ENCODE peak calls at places on chromosomes 3 and 15, in ten cellular contexts. One of them, this sample, is unnamed.

GRCh38 chr3:139117883-139118760 is 73.4 kb upstream of the PRR23C start:
- DNase-seq in AG10803: no peak
- DNase-seq in cortex of kidney: no peak
- DNase-seq in stimulated activated CD4-positive, alpha-beta T cell treated with anti-CD3 and anti-CD28 coated beads, Interleukin-12 subunit alpha, Interleukin-12 subunit beta, amount 100 ng/mL, for 48 hours: no peak
- DNase-seq in NCI-H1417: no peak
- DNase-seq in activated gamma-delta T cell treated with Interleukin-2 at 50 U/mL for 16 hours: no peak
- DNase-seq in cardiac fibroblast: no peak
- DNase-seq in GM12865: no peak
- DNase-seq in smooth muscle cell of the brain vasculature: no peak
- DNase-seq in Daoy: no peak
- DNase-seq in this sample: no peak

GRCh38 chr15:67472957-67473356 is 48.0 kb upstream of the C15orf61 start:
- DNase-seq in stimulated activated CD4-positive, alpha-beta T cell treated with anti-CD3 and anti-CD28 coated beads, Interleukin-12 subunit alpha, Interleukin-12 subunit beta, amount 100 ng/mL, for 48 hours: no peak
- DNase-seq in GM12865: no peak
- DNase-seq in cortex of kidney: no peak
- DNase-seq in smooth muscle cell of the brain vasculature: no peak
- DNase-seq in AG10803: peak; percentile 49
- DNase-seq in Daoy: no peak
- DNase-seq in cardiac fibroblast: no peak
- DNase-seq in NCI-H1417: no peak
- DNase-seq in activated gamma-delta T cell treated with Interleukin-2 at 50 U/mL for 16 hours: no peak
- DNase-seq in this sample: no peak

GRCh38 chr3:138172625-138173024 is 2.1 kb downstream of the DBR1 start:
- DNase-seq in GM12865: no peak
- DNase-seq in cortex of kidney: no peak
- DNase-seq in AG10803: no peak
- DNase-seq in cardiac fibroblast: no peak
- DNase-seq in stimulated activated CD4-positive, alpha-beta T cell treated with anti-CD3 and anti-CD28 coated beads, Interleukin-12 subunit alpha, Interleukin-12 subunit beta, amount 100 ng/mL, for 48 hours: no peak
- DNase-seq in NCI-H1417: no peak
- DNase-seq in smooth muscle cell of the brain vasculature: no peak
- DNase-seq in Daoy: no peak
- DNase-seq in activated gamma-delta T cell treated with Interleukin-2 at 50 U/mL for 16 hours: no peak
- DNase-seq in this sample: no peak

GRCh38 chr3:126970921-126971320 is 12.0 kb upstream of the PLXNA1 start:
- DNase-seq in Daoy: no peak
- DNase-seq in activated gamma-delta T cell treated with Interleukin-2 at 50 U/mL for 16 hours: no peak
- DNase-seq in smooth muscle cell of the brain vasculature: no peak
- DNase-seq in GM12865: no peak
- DNase-seq in NCI-H1417: no peak
- DNase-seq in AG10803: no peak
- DNase-seq in stimulated activated CD4-positive, alpha-beta T cell treated with anti-CD3 and anti-CD28 coated beads, Interleukin-12 subunit alpha, Interleukin-12 subunit beta, amount 100 ng/mL, for 48 hours: no peak
- DNase-seq in cortex of kidney: no peak
- DNase-seq in cardiac fibroblast: no peak
- DNase-seq in this sample: no peak

GRCh38 chr3:189909573-189909972 is 211.1 kb downstream of the P3H2 start:
- DNase-seq in cortex of kidney: no peak
- DNase-seq in smooth muscle cell of the brain vasculature: no peak
- DNase-seq in NCI-H1417: no peak
- DNase-seq in stimulated activated CD4-positive, alpha-beta T cell treated with anti-CD3 and anti-CD28 coated beads, Interleukin-12 subunit alpha, Interleukin-12 subunit beta, amount 100 ng/mL, for 48 hours: no peak
- DNase-seq in Daoy: no peak
- DNase-seq in cardiac fibroblast: no peak
- DNase-seq in GM12865: no peak
- DNase-seq in AG10803: no peak
- DNase-seq in activated gamma-delta T cell treated with Interleukin-2 at 50 U/mL for 16 hours: no peak
- DNase-seq in this sample: no peak

GRCh38 chr15:74763416-74763815 is 14.8 kb downstream of the CYP1A2 start:
- DNase-seq in cortex of kidney: no peak
- DNase-seq in NCI-H1417: peak; percentile 71
- DNase-seq in activated gamma-delta T cell treated with Interleukin-2 at 50 U/mL for 16 hours: no peak
- DNase-seq in cardiac fibroblast: no peak
- DNase-seq in GM12865: no peak
- DNase-seq in stimulated activated CD4-positive, alpha-beta T cell treated with anti-CD3 and anti-CD28 coated beads, Interleukin-12 subunit alpha, Interleukin-12 subunit beta, amount 100 ng/mL, for 48 hours: no peak
- DNase-seq in smooth muscle cell of the brain vasculature: no peak
- DNase-seq in Daoy: no peak
- DNase-seq in AG10803: no peak
- DNase-seq in this sample: no peak

GRCh38 chr3:9553949-9554513 is 409 bp upstream of the LHFPL4 start:
- DNase-seq in NCI-H1417: no peak
- DNase-seq in cortex of kidney: no peak
- DNase-seq in activated gamma-delta T cell treated with Interleukin-2 at 50 U/mL for 16 hours: no peak
- DNase-seq in smooth muscle cell of the brain vasculature: no peak
- DNase-seq in AG10803: no peak
- DNase-seq in Daoy: no peak
- DNase-seq in cardiac fibroblast: no peak
- DNase-seq in stimulated activated CD4-positive, alpha-beta T cell treated with anti-CD3 and anti-CD28 coated beads, Interleukin-12 subunit alpha, Interleukin-12 subunit beta, amount 100 ng/mL, for 48 hours: no peak
- DNase-seq in GM12865: no peak
- DNase-seq in this sample: no peak

GRCh38 chr3:184378650-184379374 is 805 bp upstream of the THPO start:
- DNase-seq in smooth muscle cell of the brain vasculature: no peak
- DNase-seq in NCI-H1417: no peak
- DNase-seq in stimulated activated CD4-positive, alpha-beta T cell treated with anti-CD3 and anti-CD28 coated beads, Interleukin-12 subunit alpha, Interleukin-12 subunit beta, amount 100 ng/mL, for 48 hours: no peak
- DNase-seq in Daoy: no peak
- DNase-seq in cortex of kidney: no peak
- DNase-seq in activated gamma-delta T cell treated with Interleukin-2 at 50 U/mL for 16 hours: no peak
- DNase-seq in cardiac fibroblast: no peak
- DNase-seq in AG10803: no peak
- DNase-seq in GM12865: no peak
- DNase-seq in this sample: no peak

GRCh38 chr3:4504340-4505261 is 11.5 kb downstream of the ITPR1 start:
- DNase-seq in AG10803: no peak
- DNase-seq in stimulated activated CD4-positive, alpha-beta T cell treated with anti-CD3 and anti-CD28 coated beads, Interleukin-12 subunit alpha, Interleukin-12 subunit beta, amount 100 ng/mL, for 48 hours: no peak
- DNase-seq in cortex of kidney: no peak
- DNase-seq in cardiac fibroblast: peak; percentile 39
- DNase-seq in GM12865: peak; percentile 44
- DNase-seq in NCI-H1417: peak; percentile 2
- DNase-seq in activated gamma-delta T cell treated with Interleukin-2 at 50 U/mL for 16 hours: peak; percentile 21
- DNase-seq in smooth muscle cell of the brain vasculature: no peak
- DNase-seq in Daoy: peak; percentile 25
- DNase-seq in this sample: no peak

GRCh38 chr3:77699292-77699691 is 659.4 kb downstream of the ROBO2 start:
- DNase-seq in AG10803: no peak
- DNase-seq in cardiac fibroblast: no peak
- DNase-seq in Daoy: no peak
- DNase-seq in activated gamma-delta T cell treated with Interleukin-2 at 50 U/mL for 16 hours: no peak
- DNase-seq in NCI-H1417: no peak
- DNase-seq in stimulated activated CD4-positive, alpha-beta T cell treated with anti-CD3 and anti-CD28 coated beads, Interleukin-12 subunit alpha, Interleukin-12 subunit beta, amount 100 ng/mL, for 48 hours: no peak
- DNase-seq in smooth muscle cell of the brain vasculature: no peak
- DNase-seq in GM12865: no peak
- DNase-seq in cortex of kidney: no peak
- DNase-seq in this sample: no peak

GRCh38 chr3:187025656-187026320 is 95.5 kb downstream of the ST6GAL1 start:
- DNase-seq in AG10803: no peak
- DNase-seq in cortex of kidney: no peak
- DNase-seq in stimulated activated CD4-positive, alpha-beta T cell treated with anti-CD3 and anti-CD28 coated beads, Interleukin-12 subunit alpha, Interleukin-12 subunit beta, amount 100 ng/mL, for 48 hours: no peak
- DNase-seq in activated gamma-delta T cell treated with Interleukin-2 at 50 U/mL for 16 hours: no peak
- DNase-seq in Daoy: no peak
- DNase-seq in GM12865: peak; percentile 82
- DNase-seq in cardiac fibroblast: no peak
- DNase-seq in NCI-H1417: peak; percentile 35
- DNase-seq in smooth muscle cell of the brain vasculature: no peak
- DNase-seq in this sample: no peak

GRCh38 chr3:127475364-127475763 is 115.2 kb downstream of the TPRA1 start:
- DNase-seq in cortex of kidney: no peak
- DNase-seq in smooth muscle cell of the brain vasculature: no peak
- DNase-seq in stimulated activated CD4-positive, alpha-beta T cell treated with anti-CD3 and anti-CD28 coated beads, Interleukin-12 subunit alpha, Interleukin-12 subunit beta, amount 100 ng/mL, for 48 hours: no peak
- DNase-seq in NCI-H1417: no peak
- DNase-seq in cardiac fibroblast: no peak
- DNase-seq in GM12865: no peak
- DNase-seq in Daoy: no peak
- DNase-seq in activated gamma-delta T cell treated with Interleukin-2 at 50 U/mL for 16 hours: no peak
- DNase-seq in AG10803: no peak
- DNase-seq in this sample: no peak

GRCh38 chr3:93924491-93924890 is 49.2 kb downstream of the PROS1 start:
- DNase-seq in NCI-H1417: no peak
- DNase-seq in cortex of kidney: no peak
- DNase-seq in activated gamma-delta T cell treated with Interleukin-2 at 50 U/mL for 16 hours: no peak
- DNase-seq in Daoy: peak; percentile 5
- DNase-seq in cardiac fibroblast: no peak
- DNase-seq in smooth muscle cell of the brain vasculature: no peak
- DNase-seq in GM12865: no peak
- DNase-seq in stimulated activated CD4-positive, alpha-beta T cell treated with anti-CD3 and anti-CD28 coated beads, Interleukin-12 subunit alpha, Interleukin-12 subunit beta, amount 100 ng/mL, for 48 hours: no peak
- DNase-seq in AG10803: no peak
- DNase-seq in this sample: no peak

GRCh38 chr3:50260027-50260941 is 8.7 kb upstream of the SEMA3B start:
- DNase-seq in Daoy: peak; percentile 92
- DNase-seq in cardiac fibroblast: peak; percentile 94
- DNase-seq in smooth muscle cell of the brain vasculature: no peak
- DNase-seq in cortex of kidney: peak; percentile 67
- DNase-seq in AG10803: peak; percentile 86
- DNase-seq in activated gamma-delta T cell treated with Interleukin-2 at 50 U/mL for 16 hours: peak; percentile 79
- DNase-seq in stimulated activated CD4-positive, alpha-beta T cell treated with anti-CD3 and anti-CD28 coated beads, Interleukin-12 subunit alpha, Interleukin-12 subunit beta, amount 100 ng/mL, for 48 hours: peak; percentile 74
- DNase-seq in NCI-H1417: peak; percentile 87
- DNase-seq in GM12865: peak; percentile 90
- DNase-seq in this sample: peak; percentile 55

GRCh38 chr15:70559223-70559823 is 204.0 kb downstream of the UACA start:
- DNase-seq in activated gamma-delta T cell treated with Interleukin-2 at 50 U/mL for 16 hours: peak; percentile 65
- DNase-seq in stimulated activated CD4-positive, alpha-beta T cell treated with anti-CD3 and anti-CD28 coated beads, Interleukin-12 subunit alpha, Interleukin-12 subunit beta, amount 100 ng/mL, for 48 hours: peak; percentile 49
- DNase-seq in cardiac fibroblast: peak; percentile 61
- DNase-seq in NCI-H1417: no peak
- DNase-seq in GM12865: peak; percentile 20
- DNase-seq in AG10803: peak; percentile 18
- DNase-seq in smooth muscle cell of the brain vasculature: no peak
- DNase-seq in Daoy: peak; percentile 50
- DNase-seq in cortex of kidney: no peak
- DNase-seq in this sample: no peak

GRCh38 chr15:31037731-31038477 is 46.5 kb upstream of the MTMR10 start:
- DNase-seq in stimulated activated CD4-positive, alpha-beta T cell treated with anti-CD3 and anti-CD28 coated beads, Interleukin-12 subunit alpha, Interleukin-12 subunit beta, amount 100 ng/mL, for 48 hours: no peak
- DNase-seq in activated gamma-delta T cell treated with Interleukin-2 at 50 U/mL for 16 hours: no peak
- DNase-seq in GM12865: no peak
- DNase-seq in cortex of kidney: no peak
- DNase-seq in smooth muscle cell of the brain vasculature: no peak
- DNase-seq in NCI-H1417: no peak
- DNase-seq in AG10803: no peak
- DNase-seq in Daoy: no peak
- DNase-seq in cardiac fibroblast: no peak
- DNase-seq in this sample: no peak

GRCh38 chr15:66780172-66780972 is 78.3 kb downstream of the SMAD6 start:
- DNase-seq in smooth muscle cell of the brain vasculature: no peak
- DNase-seq in cardiac fibroblast: peak; percentile 54
- DNase-seq in activated gamma-delta T cell treated with Interleukin-2 at 50 U/mL for 16 hours: no peak
- DNase-seq in Daoy: peak; percentile 94
- DNase-seq in stimulated activated CD4-positive, alpha-beta T cell treated with anti-CD3 and anti-CD28 coated beads, Interleukin-12 subunit alpha, Interleukin-12 subunit beta, amount 100 ng/mL, for 48 hours: no peak
- DNase-seq in GM12865: no peak
- DNase-seq in NCI-H1417: no peak
- DNase-seq in AG10803: peak; percentile 81
- DNase-seq in cortex of kidney: no peak
- DNase-seq in this sample: no peak

GRCh38 chr15:84949043-84949442 is 32.6 kb upstream of the PDE8A start:
- DNase-seq in cardiac fibroblast: no peak
- DNase-seq in cortex of kidney: no peak
- DNase-seq in GM12865: no peak
- DNase-seq in activated gamma-delta T cell treated with Interleukin-2 at 50 U/mL for 16 hours: no peak
- DNase-seq in Daoy: no peak
- DNase-seq in NCI-H1417: no peak
- DNase-seq in stimulated activated CD4-positive, alpha-beta T cell treated with anti-CD3 and anti-CD28 coated beads, Interleukin-12 subunit alpha, Interleukin-12 subunit beta, amount 100 ng/mL, for 48 hours: no peak
- DNase-seq in AG10803: peak; percentile 73
- DNase-seq in smooth muscle cell of the brain vasculature: no peak
- DNase-seq in this sample: no peak

GRCh38 chr3:38588276-38588971 is 61.1 kb downstream of the SCN5A start:
- DNase-seq in NCI-H1417: no peak
- DNase-seq in Daoy: no peak
- DNase-seq in GM12865: no peak
- DNase-seq in cortex of kidney: no peak
- DNase-seq in stimulated activated CD4-positive, alpha-beta T cell treated with anti-CD3 and anti-CD28 coated beads, Interleukin-12 subunit alpha, Interleukin-12 subunit beta, amount 100 ng/mL, for 48 hours: no peak
- DNase-seq in activated gamma-delta T cell treated with Interleukin-2 at 50 U/mL for 16 hours: no peak
- DNase-seq in AG10803: no peak
- DNase-seq in smooth muscle cell of the brain vasculature: no peak
- DNase-seq in cardiac fibroblast: no peak
- DNase-seq in this sample: no peak

GRCh38 chr15:101168463-101168824 is 83.4 kb downstream of the CHSY1 start:
- DNase-seq in stimulated activated CD4-positive, alpha-beta T cell treated with anti-CD3 and anti-CD28 coated beads, Interleukin-12 subunit alpha, Interleukin-12 subunit beta, amount 100 ng/mL, for 48 hours: no peak
- DNase-seq in GM12865: no peak
- DNase-seq in activated gamma-delta T cell treated with Interleukin-2 at 50 U/mL for 16 hours: no peak
- DNase-seq in smooth muscle cell of the brain vasculature: no peak
- DNase-seq in cardiac fibroblast: peak; percentile 91
- DNase-seq in Daoy: no peak
- DNase-seq in NCI-H1417: no peak
- DNase-seq in AG10803: peak; percentile 42
- DNase-seq in cortex of kidney: no peak
- DNase-seq in this sample: no peak

GRCh38 chr3:29064085-29064484 is 216.8 kb upstream of the RBMS3 start:
- DNase-seq in stimulated activated CD4-positive, alpha-beta T cell treated with anti-CD3 and anti-CD28 coated beads, Interleukin-12 subunit alpha, Interleukin-12 subunit beta, amount 100 ng/mL, for 48 hours: no peak
- DNase-seq in cardiac fibroblast: peak; percentile 24
- DNase-seq in Daoy: peak; percentile 53
- DNase-seq in smooth muscle cell of the brain vasculature: no peak
- DNase-seq in activated gamma-delta T cell treated with Interleukin-2 at 50 U/mL for 16 hours: no peak
- DNase-seq in NCI-H1417: peak; percentile 44
- DNase-seq in AG10803: peak; percentile 96
- DNase-seq in cortex of kidney: no peak
- DNase-seq in GM12865: peak; percentile 4
- DNase-seq in this sample: no peak

GRCh38 chr3:66554178-66554577 is 53.4 kb upstream of the LRIG1 start:
- DNase-seq in stimulated activated CD4-positive, alpha-beta T cell treated with anti-CD3 and anti-CD28 coated beads, Interleukin-12 subunit alpha, Interleukin-12 subunit beta, amount 100 ng/mL, for 48 hours: no peak
- DNase-seq in cardiac fibroblast: peak; percentile 47
- DNase-seq in activated gamma-delta T cell treated with Interleukin-2 at 50 U/mL for 16 hours: no peak
- DNase-seq in GM12865: no peak
- DNase-seq in Daoy: no peak
- DNase-seq in cortex of kidney: no peak
- DNase-seq in NCI-H1417: no peak
- DNase-seq in smooth muscle cell of the brain vasculature: no peak
- DNase-seq in AG10803: peak; percentile 21
- DNase-seq in this sample: no peak

GRCh38 chr3:9231006-9231405 is 18.4 kb downstream of the SRGAP3 start:
- DNase-seq in AG10803: no peak
- DNase-seq in cortex of kidney: no peak
- DNase-seq in NCI-H1417: no peak
- DNase-seq in stimulated activated CD4-positive, alpha-beta T cell treated with anti-CD3 and anti-CD28 coated beads, Interleukin-12 subunit alpha, Interleukin-12 subunit beta, amount 100 ng/mL, for 48 hours: no peak
- DNase-seq in smooth muscle cell of the brain vasculature: no peak
- DNase-seq in GM12865: no peak
- DNase-seq in cardiac fibroblast: peak; percentile 29
- DNase-seq in Daoy: no peak
- DNase-seq in activated gamma-delta T cell treated with Interleukin-2 at 50 U/mL for 16 hours: no peak
- DNase-seq in this sample: no peak

This sample was measured in NK-92 treated with Interleukin-12 subunit alpha and Interleukin-12 subunit beta, amount 100 ng/mL, for 24 hours.